ENCODE peak calls at places on chromosomes 6 and 20, in six cellular contexts. X is WTC11, I is HepG2, C is K562, U is GM12878, F is H1. S is an unnamed sample.

GRCh38 chr20:44125332-44126127 is 61.5 kb downstream of the JPH2 start:
- DNase-seq in I (no peak), U (no peak), X (no peak), F (no peak), C (no peak), S (no peak)

GRCh38 chr6:14074723-14075503 is 42.7 kb upstream of the CD83 start:
- DNase-seq in C (no peak), X (no peak), F (no peak), U (no peak), I (no peak), S (no peak)

GRCh38 chr20:21436186-21436585 is 38.9 kb upstream of the NKX2-4 start:
- DNase-seq in C (no peak), I (peak), U (no peak), X (no peak), F (no peak), S (peak)

GRCh38 chr6:22411408-22412105 is 114.7 kb upstream of the PRL start:
- DNase-seq in F (no peak), C (no peak), X (no peak), U (no peak), I (no peak), S (no peak)

GRCh38 chr6:82711105-82711829 is 347.6 kb downstream of the TPBG start:
- DNase-seq in I (no peak), F (no peak), C (no peak), U (no peak), X (no peak), S (no peak)

GRCh38 chr20:32336918-32337347 is 21.2 kb upstream of the ASXL1 start:
- DNase-seq in U (no peak), C (peak), I (peak), X (no peak), F (no peak), S (no peak)

GRCh38 chr20:37921341-37921929 is 18.5 kb downstream of the VSTM2L start:
- DNase-seq in C (no peak), F (no peak), U (peak), I (no peak), X (no peak), S (no peak)

GRCh38 chr6:19831358-19831757 is 5.8 kb upstream of the ID4 start:
- DNase-seq in X (no peak), I (no peak), C (no peak), F (no peak), U (no peak), S (no peak)

GRCh38 chr20:6975326-6975725 is 207.8 kb downstream of the BMP2 start:
- DNase-seq in U (no peak), I (no peak), X (no peak), C (no peak), F (no peak), S (no peak)

GRCh38 chr6:25384234-25384633 is 105.1 kb downstream of the CARMIL1 start:
- DNase-seq in I (no peak), U (no peak), C (no peak), F (no peak), X (no peak), S (no peak)

GRCh38 chr20:18739785-18740184 is 73.8 kb upstream of the SCP2D1 start:
- DNase-seq in C (no peak), F (no peak), X (no peak), U (no peak), I (no peak), S (no peak)

GRCh38 chr20:16675165-16675564 is 54.7 kb upstream of the SNRPB2 start:
- DNase-seq in U (no peak), I (no peak), C (no peak), F (no peak), X (no peak), S (no peak)

GRCh38 chr20:20582733-20583132 is 129.7 kb downstream of the RALGAPA2 start:
- DNase-seq in X (no peak), C (no peak), I (no peak), F (no peak), U (no peak), S (no peak)

GRCh38 chr20:63868264-63868663 is 3.2 kb downstream of the TPD52L2 start:
- DNase-seq in X (no peak), F (no peak), U (no peak), I (no peak), C (no peak), S (no peak)

GRCh38 chr20:8875586-8875985 is 193.3 kb upstream of the PLCB4 start:
- DNase-seq in I (no peak), X (no peak), C (no peak), F (no peak), U (no peak), S (no peak)

GRCh38 chr6:105282801-105283585 is 103.2 kb upstream of the POPDC3 start:
- DNase-seq in X (no peak), F (no peak), I (no peak), C (no peak), U (no peak), S (no peak)
- TF ChIP-seq ATF3 in X (no peak), F (no peak), I (no peak), C (no peak), U (no peak), S (no peak)

DNA sequence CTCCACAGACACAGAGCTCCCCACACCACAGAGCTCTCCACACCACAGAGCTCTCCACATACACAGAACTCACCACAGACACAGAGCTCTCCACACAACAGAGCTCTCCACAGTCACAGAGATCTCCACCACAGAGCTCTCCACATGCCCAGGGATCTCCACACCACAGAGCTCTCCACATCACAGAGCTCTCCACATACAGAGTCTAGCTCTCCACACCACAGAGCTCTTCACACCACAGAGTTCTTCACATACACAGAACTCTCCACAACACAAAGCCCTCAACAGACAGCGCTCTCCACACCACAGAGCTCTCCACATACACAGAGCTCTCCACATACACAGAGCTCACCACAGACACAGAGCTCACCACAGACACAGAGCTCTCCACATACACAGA is 55.3 kb downstream of the ERMARD start:
- DNase-seq in C (no peak), F (no peak), X (no peak), U (no peak), I (no peak), S (no peak)
- TF ChIP-seq ATF3 in C (no peak), F (no peak), X (no peak), U (no peak), I (no peak), S (no peak)

GRCh38 chr6:2563635-2564034 is 187.1 kb downstream of the MYLK4 start:
- DNase-seq in C (no peak), I (peak), F (no peak), X (no peak), U (peak), S (no peak)
- TF ChIP-seq ATF3 in C (no peak), I (no peak), F (no peak), X (no peak), U (no peak), S (no peak)

DNA sequence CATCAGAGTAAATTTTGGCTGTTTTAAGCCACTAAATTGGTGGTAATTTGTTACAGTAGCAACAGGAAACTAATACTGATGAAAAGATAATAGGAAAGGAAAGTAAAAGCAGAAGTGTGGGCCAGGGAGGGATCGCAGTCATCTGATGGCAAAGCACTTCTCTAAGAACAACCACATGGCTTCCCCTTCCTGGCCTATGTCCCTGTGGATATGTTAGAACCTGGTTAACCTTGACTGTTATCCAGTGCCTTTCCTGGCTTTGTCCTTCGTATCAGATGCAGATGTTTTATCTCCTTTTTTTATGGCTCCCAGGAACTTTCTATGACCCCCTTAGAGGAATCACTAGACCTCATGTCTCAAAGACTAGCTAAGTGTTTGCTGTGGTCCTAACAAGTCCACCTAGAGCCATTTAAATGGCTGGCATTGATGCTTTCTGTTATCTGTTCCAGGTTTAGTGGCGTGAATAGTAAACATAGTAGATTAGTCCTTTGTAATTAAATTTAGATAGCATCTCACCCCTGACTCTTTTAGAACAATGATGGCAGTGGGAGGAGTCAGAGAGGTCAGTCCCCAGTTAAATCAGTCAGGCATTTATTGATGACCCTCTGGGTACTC is 79.2 kb upstream of the PHACTR2 start:
- DNase-seq in I (no peak), C (no peak), F (no peak), X (no peak), U (no peak), S (no peak)
- TF ChIP-seq ATF3 in I (no peak), C (no peak), F (no peak), X (no peak), U (no peak), S (no peak)

GRCh38 chr20:35145141-35145564 is 2.0 kb downstream of the EDEM2 start:
- DNase-seq in X (no peak), I (peak), C (peak), U (peak), F (no peak), S (peak)
- TF ChIP-seq ATF3 in X (no peak), I (no peak), C (no peak), U (no peak), F (no peak), S (no peak)